ENCODE peak calls at places on chromosomes 2 and 18, in six cellular contexts. W is CD4-positive, alpha-beta T cell; D is endothelial cell; B is epithelial cell of proximal tubule; H is keratinocyte; X is neural crest cell. V is an unnamed sample.

GRCh38 chr18:74760436-74760835 is 162.8 kb downstream of the ZNF407 start:
- DNase-seq in B (no peak), H (no peak), X (no peak), D (no peak), W (no peak), V (no peak)

GRCh38 chr2:161139098-161139987 is 20.9 kb upstream of the TANK start:
- DNase-seq in D (no peak), W (no peak), H (no peak), B (no peak), X (no peak), V (no peak)

GRCh38 chr2:160429248-160430000 is 64.2 kb downstream of the RBMS1 start:
- DNase-seq in H (no peak), D (no peak), B (peak), W (no peak), X (no peak), V (no peak)

GRCh38 chr2:173079968-173080860 is 4.6 kb downstream of the MAP3K20 start:
- DNase-seq in H (peak), X (no peak), D (no peak), W (no peak), B (no peak), V (no peak)

GRCh38 chr2:180202591-180202990 is 195.5 kb upstream of the CWC22 start:
- DNase-seq in B (no peak), H (no peak), X (no peak), D (no peak), W (no peak), V (no peak)

GRCh38 chr18:8611916-8612576 is 2.8 kb downstream of the RAB12 start:
- DNase-seq in B (no peak), X (no peak), W (no peak), D (no peak), H (no peak), V (no peak)

GRCh38 chr2:68741805-68742306 is 7.2 kb downstream of the ARHGAP25 start:
- DNase-seq in W (no peak), B (no peak), H (no peak), X (no peak), D (no peak), V (no peak)

GRCh38 chr18:68177807-68178702 is 536.9 kb downstream of the TMX3 start:
- DNase-seq in H (peak), X (no peak), B (peak), D (no peak), W (no peak), V (no peak)

GRCh38 chr2:110858993-110859770 is 126.8 kb downstream of the ACOXL start:
- DNase-seq in D (no peak), H (no peak), W (no peak), B (no peak), X (no peak), V (no peak)

GRCh38 chr2:237695201-237695780 is 67.9 kb downstream of the LRRFIP1 start:
- DNase-seq in D (no peak), X (no peak), H (peak), B (no peak), W (no peak), V (no peak)

GRCh38 chr2:1817256-1818127 is 73.2 kb upstream of the PXDN start:
- DNase-seq in H (peak), D (peak), W (peak), B (peak), X (peak), V (peak)

GRCh38 chr18:13137939-13138821 is 80.4 kb upstream of the LDLRAD4 start:
- DNase-seq in H (no peak), D (no peak), W (peak), B (no peak), X (no peak), V (no peak)

GRCh38 chr2:239521518-239521815 is 120.6 kb upstream of the HDAC4 start:
- DNase-seq in H (no peak), D (no peak), W (no peak), B (no peak), X (no peak), V (no peak)

GRCh38 chr2:165762723-165763122 is 31.3 kb downstream of the GALNT3 start:
- DNase-seq in H (no peak), D (no peak), B (no peak), W (no peak), X (no peak), V (no peak)

GRCh38 chr18:22934789-22935188 is 1.7 kb downstream of the RBBP8 start:
- DNase-seq in H (no peak), X (no peak), W (no peak), B (no peak), D (no peak), V (no peak)

GRCh38 chr2:113088173-113088992 is 20.6 kb downstream of the IL1F10 start:
- DNase-seq in B (no peak), X (no peak), H (no peak), W (no peak), D (no peak), V (no peak)
- TF ChIP-seq CTCF in B (no peak), X (no peak), H (no peak), W (no peak), D (no peak), V (no peak)

DNA sequence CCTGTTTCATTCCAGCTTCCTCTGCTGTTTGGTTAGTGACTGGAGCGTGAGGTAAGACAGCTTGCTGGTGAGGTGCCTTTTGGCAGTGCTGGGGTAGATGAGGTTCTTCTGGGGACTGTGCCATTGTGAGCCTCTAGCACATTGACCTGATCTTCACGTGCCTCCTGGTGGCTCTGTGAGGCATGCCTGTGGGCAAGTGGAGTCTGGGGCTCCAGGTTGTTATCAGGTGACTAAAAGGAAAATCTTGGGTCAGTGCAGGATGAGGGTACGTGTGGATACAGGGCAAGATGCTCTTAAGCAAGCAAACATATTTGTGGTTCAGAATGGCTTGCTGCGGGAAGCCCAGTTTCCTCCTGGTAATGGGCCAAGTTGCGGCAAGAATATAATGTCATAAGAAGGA is 75.4 kb downstream of the FHOD3 start:
- DNase-seq in X (no peak), H (no peak), D (no peak), B (no peak), W (no peak), V (no peak)
- TF ChIP-seq CTCF in X (no peak), H (no peak), D (no peak), B (peak), W (no peak), V (no peak)

GRCh38 chr2:203164311-203164935 is 74.4 kb upstream of the CYP20A1 start:
- DNase-seq in W (no peak), B (no peak), D (no peak), H (no peak), X (no peak), V (no peak)
- TF ChIP-seq CTCF in W (no peak), B (no peak), D (no peak), H (no peak), X (no peak), V (no peak)

GRCh38 chr2:158006961-158007664 is 94.6 kb upstream of the UPP2 start:
- DNase-seq in W (no peak), X (no peak), H (no peak), D (no peak), B (no peak), V (no peak)
- TF ChIP-seq CTCF in W (no peak), X (peak), H (peak), D (no peak), B (peak), V (peak)

DNA sequence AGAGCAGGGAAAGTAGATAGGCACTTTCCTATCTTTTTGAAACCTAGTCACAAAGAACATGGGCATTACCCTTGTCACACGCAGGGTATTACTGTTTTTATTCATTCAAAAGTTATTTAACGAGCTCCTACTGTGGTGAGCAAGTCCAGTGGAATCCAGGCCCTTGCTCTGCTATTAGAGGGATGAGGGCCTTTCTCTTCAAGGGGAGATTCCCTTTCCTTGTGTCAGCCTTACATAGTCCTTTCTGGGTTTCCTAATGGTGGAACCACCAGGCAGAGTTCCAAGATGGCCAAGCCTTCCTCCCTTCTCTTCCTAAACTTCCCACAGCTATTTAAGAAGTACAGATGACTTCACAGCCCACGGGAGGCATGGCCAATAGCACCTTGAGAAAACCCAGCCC is 64.6 kb downstream of the SPTBN1 start:
- DNase-seq in H (peak), W (no peak), D (no peak), X (no peak), B (no peak), V (no peak)
- TF ChIP-seq CTCF in H (no peak), W (no peak), D (no peak), X (no peak), B (no peak), V (no peak)

GRCh38 chr2:120853294-120854013 is 117.8 kb downstream of the GLI2 start:
- DNase-seq in B (no peak), W (no peak), D (no peak), X (no peak), H (no peak), V (no peak)
- TF ChIP-seq CTCF in B (no peak), W (no peak), D (no peak), X (no peak), H (no peak), V (no peak)

GRCh38 chr2:157905092-157905491 is 29.0 kb upstream of the ACVR1 start:
- DNase-seq in B (no peak), H (no peak), D (no peak), W (no peak), X (no peak), V (no peak)
- TF ChIP-seq CTCF in B (no peak), H (no peak), D (no peak), W (no peak), X (no peak), V (no peak)

GRCh38 chr2:175478369-175478768 is 296.9 kb upstream of the ATP5MC3 start:
- DNase-seq in B (no peak), X (no peak), D (no peak), W (no peak), H (no peak), V (no peak)
- TF ChIP-seq CTCF in B (no peak), X (no peak), D (no peak), W (no peak), H (no peak), V (no peak)